ENCODE peak calls at places on chromosomes 7 and 10, in six cellular contexts. W is WTC11, P is mesothelial cell of epicardium, S is HFF-Myc, H is tibial nerve, O is A549. M is an unnamed sample.

GRCh38 chr10:42962120-42962901 is 114.6 kb upstream of the RET start:
- DNase-seq in W (peak; percentile 8), P (peak; percentile 14), S (no peak), H (peak; percentile 7), O (no peak), M (no peak)

GRCh38 chr7:43454936-43455518 is 127.9 kb upstream of the STK17A start:
- DNase-seq in W (no peak), P (no peak), S (peak; percentile 25), H (no peak), O (peak; percentile 22), M (no peak)

GRCh38 chr7:7957513-7957912 is 11.1 kb upstream of the GLCCI1 start:
- DNase-seq in W (no peak), P (no peak), S (no peak), H (no peak), O (no peak), M (no peak)

GRCh38 chr7:82185443-82185842 is 258.1 kb downstream of the CACNA2D1 start:
- DNase-seq in W (no peak), P (no peak), S (no peak), H (no peak), O (no peak), M (no peak)

GRCh38 chr7:145293120-145293792 is 457.4 kb upstream of the TPK1 start:
- DNase-seq in W (no peak), P (no peak), S (no peak), H (no peak), O (no peak), M (no peak)

GRCh38 chr7:129989466-129989865 is 36.7 kb upstream of the UBE2H start:
- DNase-seq in W (no peak), P (peak; percentile 58), S (no peak), H (no peak), O (no peak), M (no peak)

GRCh38 chr10:132423966-132424847 is 27.2 kb downstream of the PWWP2B start:
- DNase-seq in W (no peak), P (no peak), S (no peak), H (no peak), O (no peak), M (no peak)

GRCh38 chr7:38660427-38661099 is 29.4 kb upstream of the AMPH start:
- DNase-seq in W (peak; percentile 37), P (no peak), S (peak; percentile 41), H (no peak), O (peak; percentile 54), M (peak; percentile 78)

GRCh38 chr10:83835948-83836641 is 303.2 kb upstream of the GHITM start:
- DNase-seq in W (no peak), P (no peak), S (no peak), H (no peak), O (no peak), M (no peak)

GRCh38 chr7:108049962-108050361 is 47.0 kb upstream of the LAMB1 start:
- DNase-seq in W (no peak), P (no peak), S (no peak), H (no peak), O (no peak), M (no peak)

GRCh38 chr7:108045669-108046068 is 42.7 kb upstream of the LAMB1 start:
- DNase-seq in W (no peak), P (no peak), S (no peak), H (no peak), O (no peak), M (no peak)

GRCh38 chr7:108051449-108051848 is 48.5 kb upstream of the LAMB1 start:
- DNase-seq in W (no peak), P (no peak), S (no peak), H (no peak), O (no peak), M (no peak)

GRCh38 chr7:108046952-108047506 is 44.1 kb upstream of the LAMB1 start:
- DNase-seq in W (no peak), P (no peak), S (no peak), H (no peak), O (no peak), M (no peak)

GRCh38 chr7:108048422-108048821 is 45.5 kb upstream of the LAMB1 start:
- DNase-seq in W (no peak), P (no peak), S (no peak), H (no peak), O (no peak), M (no peak)
- TF ChIP-seq CTCF in W (no peak), P (no peak), S (no peak), H (no peak), O (no peak), M (no peak)

DNA sequence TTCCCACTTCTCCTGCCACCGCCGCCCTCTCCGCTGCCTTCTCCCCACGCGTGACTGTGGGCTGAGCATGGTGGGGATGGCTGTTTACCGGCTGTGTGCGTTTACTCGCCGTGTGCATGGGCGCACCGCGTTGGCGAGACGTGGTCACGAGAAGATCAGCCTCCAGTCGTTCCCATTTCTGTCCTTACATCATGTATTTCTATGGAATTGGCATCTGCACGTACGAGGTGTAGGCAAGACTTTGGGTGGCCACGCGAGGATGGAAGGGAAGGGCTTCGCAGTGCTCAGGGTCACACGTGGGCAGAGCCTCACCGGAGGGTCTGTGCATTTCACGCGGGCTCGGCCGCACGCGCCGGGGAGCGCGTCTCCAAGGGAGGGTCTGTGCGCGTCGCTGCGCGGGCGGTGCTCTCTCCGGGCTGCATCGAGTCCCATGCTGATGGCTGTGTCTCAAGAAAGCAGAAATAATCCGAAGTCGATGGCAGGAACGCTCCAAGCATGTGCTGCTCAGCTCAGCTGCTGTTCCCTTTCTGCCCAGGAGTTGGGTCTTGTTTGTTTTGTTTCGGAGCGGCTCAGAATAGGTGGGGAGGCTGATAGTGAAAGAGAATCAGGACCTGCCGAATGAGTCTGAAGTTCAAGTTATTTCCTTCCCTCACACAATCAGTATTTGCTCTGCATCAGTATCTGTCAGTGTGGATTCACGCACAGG is 973 bp downstream of the CAMK1D start:
- DNase-seq in W (peak; percentile 22), P (no peak), S (no peak), H (no peak), O (peak; percentile 52), M (peak; percentile 78)
- TF ChIP-seq CTCF in W (no peak), P (no peak), S (no peak), H (no peak), O (no peak), M (peak; percentile 34)

GRCh38 chr10:52746169-52746568 is 26.4 kb downstream of the MBL2 start:
- DNase-seq in W (no peak), P (no peak), S (no peak), H (no peak), O (peak; percentile 8), M (no peak)
- TF ChIP-seq CTCF in W (no peak), P (no peak), S (no peak), H (no peak), O (no peak), M (no peak)

DNA sequence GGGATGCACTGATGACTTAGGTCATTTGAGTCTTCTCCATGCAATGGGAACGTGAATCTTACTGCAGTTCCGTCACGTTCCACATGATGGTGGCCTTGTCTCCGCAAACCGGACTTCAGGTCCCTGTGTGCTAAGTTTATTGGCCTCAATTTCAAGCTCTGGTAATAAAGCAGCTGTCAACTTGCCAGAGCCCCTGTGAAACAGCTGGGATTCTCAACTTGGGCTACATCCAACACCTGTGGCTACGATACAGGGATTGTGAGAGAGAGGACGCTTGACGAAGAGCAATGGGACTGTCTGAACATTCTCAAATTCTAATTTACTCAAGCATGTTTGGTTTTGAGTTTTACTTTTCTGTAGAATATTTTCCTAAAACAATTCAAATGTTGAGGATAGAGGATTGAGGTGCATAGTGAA is 174.2 kb downstream of the PTN start:
- DNase-seq in W (peak; percentile 77), P (peak; percentile 20), S (peak; percentile 73), H (no peak), O (peak; percentile 58), M (peak; percentile 91)
- TF ChIP-seq CTCF in W (peak; percentile 48), P (peak; percentile 67), S (peak; percentile 76), H (peak; percentile 64), O (peak; percentile 11), M (peak; percentile 91)

GRCh38 chr10:97713351-97713827 is at the start of gene MARVELD1:
- DNase-seq in W (peak; percentile 77), P (peak; percentile 64), S (no peak), H (peak; percentile 69), O (peak; percentile 81), M (peak; percentile 91)

GRCh38 chr10:97714401-97715258 is 1.1 kb downstream of the MARVELD1 start:
- DNase-seq in W (peak; percentile 75), P (peak; percentile 59), S (no peak), H (peak; percentile 70), O (peak; percentile 53), M (peak; percentile 90)

GRCh38 chr10:97715259-97715874 is 1.8 kb downstream of the MARVELD1 start:
- DNase-seq in W (peak; percentile 35), P (no peak), S (no peak), H (no peak), O (no peak), M (peak; percentile 73)

GRCh38 chr10:97711640-97712267 is 1.8 kb upstream of the MARVELD1 start:
- DNase-seq in W (no peak), P (no peak), S (no peak), H (no peak), O (no peak), M (no peak)

GRCh38 chr10:97713828-97714400 is 384 bp downstream of the MARVELD1 start:
- DNase-seq in W (peak; percentile 67), P (peak; percentile 45), S (no peak), H (peak; percentile 56), O (peak; percentile 88), M (peak; percentile 90)
- TF ChIP-seq CTCF in W (no peak), P (no peak), S (no peak), H (peak; percentile 20), O (peak; percentile 40), M (peak; percentile 49)

GRCh38 chr7:40866601-40867000 is 731.8 kb downstream of the SUGCT start:
- DNase-seq in W (no peak), P (no peak), S (no peak), H (no peak), O (peak; percentile 3), M (peak; percentile 71)
- TF ChIP-seq CTCF in W (no peak), P (no peak), S (no peak), H (no peak), O (no peak), M (peak; percentile 32)

DNA sequence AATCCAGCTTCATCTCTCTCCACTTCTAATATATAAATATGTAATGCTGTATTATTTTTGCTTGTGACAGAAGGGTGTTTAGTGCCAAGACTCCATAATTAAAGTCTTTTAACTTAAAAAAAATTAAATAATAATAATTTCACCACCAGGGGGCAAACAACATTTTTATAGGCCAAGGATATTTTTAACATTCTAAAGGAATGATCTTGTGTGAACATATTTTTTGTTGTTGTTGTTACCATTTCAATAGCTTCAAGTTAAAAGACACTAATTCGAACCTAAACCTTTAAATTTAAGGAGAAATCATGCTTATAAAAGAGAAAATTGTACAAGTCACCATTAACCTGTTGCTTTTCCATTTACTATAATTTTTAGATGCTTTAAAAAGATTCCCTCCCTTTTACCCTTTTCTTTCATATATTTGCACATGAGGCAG is 7.5 kb upstream of the DNAJC1 start:
- DNase-seq in W (no peak), P (no peak), S (no peak), H (no peak), O (peak; percentile 19), M (no peak)
- TF ChIP-seq CTCF in W (peak; percentile 47), P (peak; percentile 97), S (no peak), H (peak; percentile 34), O (peak; percentile 61), M (peak; percentile 78)

DNA sequence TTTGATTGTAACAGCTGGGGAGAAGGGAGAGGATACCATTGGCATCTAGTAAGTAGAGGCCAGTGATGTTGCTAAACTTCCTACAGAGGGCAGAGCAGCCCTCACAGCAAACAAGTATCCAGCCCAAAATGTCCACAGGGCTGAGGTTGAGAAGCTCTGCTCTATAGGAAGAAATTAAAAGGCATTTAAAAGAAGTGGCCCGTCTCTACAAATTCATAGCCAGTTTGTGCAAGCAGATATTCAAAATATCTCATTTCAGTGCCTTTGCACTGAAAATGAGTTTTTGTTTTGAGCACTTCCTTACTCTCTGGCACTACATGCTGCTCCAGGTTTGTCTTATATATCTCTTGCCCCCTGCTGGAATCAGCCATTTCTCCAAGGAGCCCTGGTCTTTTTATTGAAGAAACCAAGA is 330.0 kb downstream of the BBS9 start:
- DNase-seq in W (peak; percentile 26), P (no peak), S (peak; percentile 3), H (no peak), O (peak; percentile 65), M (peak; percentile 75)
- TF ChIP-seq CTCF in W (peak; percentile 18), P (peak; percentile 35), S (peak; percentile 54), H (peak; percentile 18), O (peak; percentile 65), M (peak; percentile 89)